ENCODE peak calls at places on chromosomes 11 and 22, in four cellular contexts. M, B, E and P are unnamed samples.

GRCh38 chr22:38347944-38348750 is 30.9 kb upstream of the CSNK1E start:
- DNase-seq in M (no peak), B (no peak), E (no peak), P (no peak)

GRCh38 chr22:40519284-40519947 is 117.1 kb downstream of the MRTFA start:
- DNase-seq in M (no peak), B (no peak), E (peak; percentile 14), P (no peak)

GRCh38 chr11:96309001-96309642 is 33.9 kb downstream of the MAML2 start:
- DNase-seq in M (no peak), B (no peak), E (peak; percentile 88), P (no peak)

GRCh38 chr22:43996170-43996980 is 27.7 kb upstream of the PARVB start:
- DNase-seq in M (no peak), B (no peak), E (peak; percentile 81), P (peak; percentile 94)

GRCh38 chr11:86551693-86552092 is 120.7 kb downstream of the ME3 start:
- DNase-seq in M (no peak), B (no peak), E (no peak), P (no peak)

GRCh38 chr11:112881461-112881860 is 79.8 kb upstream of the NCAM1 start:
- DNase-seq in M (peak; percentile 90), B (no peak), E (no peak), P (peak; percentile 95)

GRCh38 chr11:5690736-5691135 is 1.1 kb downstream of the TRIM22 start:
- DNase-seq in M (no peak), B (no peak), E (peak; percentile 14), P (no peak)

GRCh38 chr11:120869097-120869496 is 154.8 kb upstream of the TBCEL start:
- DNase-seq in M (no peak), B (no peak), E (no peak), P (no peak)

GRCh38 chr11:65492637-65493366 is 6.0 kb upstream of the MALAT1 start:
- DNase-seq in M (peak; percentile 55), B (peak; percentile 63), E (peak; percentile 84), P (peak; percentile 84)